ENCODE peak calls at places on chromosome 12, in nine cellular contexts. E is dorsolateral prefrontal cortex; T is GM19239; H is AG09319; D is activated effector memory CD4-positive, alpha-beta T cell treated with Interleukin-2 at 50 U/mL for 16 hours; Q is CD4-positive, alpha-beta T cell; B is heart left ventricle; V is RKO; C is H4. X is an unnamed sample.

GRCh38 chr12:76176935-76177334 is 92.5 kb upstream of the NAP1L1 start:
- DNase-seq in E (no peak), T (no peak), H (peak; percentile 1), D (no peak), Q (no peak), B (no peak), V (no peak), C (no peak), X (no peak)

GRCh38 chr12:61523276-61523992 is 736.8 kb upstream of the USP15 start:
- DNase-seq in E (no peak), T (no peak), H (no peak), D (no peak), Q (no peak), B (no peak), V (no peak), C (no peak), X (no peak)

GRCh38 chr12:49165114-49165513 is 23.8 kb downstream of the TUBA1A start:
- DNase-seq in E (no peak), T (no peak), H (no peak), D (no peak), Q (no peak), B (no peak), V (no peak), C (no peak), X (no peak)

GRCh38 chr12:109673379-109673778 is 40.2 kb upstream of the FAM222A start:
- DNase-seq in E (no peak), T (no peak), H (no peak), D (no peak), Q (no peak), B (no peak), V (no peak), C (no peak), X (no peak)

GRCh38 chr12:68327896-68328295 is 4.3 kb downstream of the MDM1 start:
- DNase-seq in E (no peak), T (no peak), H (no peak), D (no peak), Q (no peak), B (no peak), V (no peak), C (no peak), X (no peak)

GRCh38 chr12:107326237-107326636 is 232.9 kb upstream of the CRY1 start:
- DNase-seq in E (no peak), T (no peak), H (no peak), D (no peak), Q (no peak), B (no peak), V (no peak), C (no peak), X (no peak)

GRCh38 chr12:77645966-77646598 is 184.6 kb upstream of the NAV3 start:
- DNase-seq in E (no peak), T (no peak), H (no peak), D (no peak), Q (no peak), B (no peak), V (no peak), C (no peak), X (no peak)

GRCh38 chr12:6695313-6696045 is 5.1 kb downstream of the PIANP start:
- DNase-seq in E (no peak), T (no peak), H (no peak), D (no peak), Q (no peak), B (no peak), V (no peak), C (no peak), X (no peak)

GRCh38 chr12:3680919-3681594 is 71.9 kb downstream of the CRACR2A start:
- DNase-seq in E (no peak), T (no peak), H (no peak), D (no peak), Q (no peak), B (peak; percentile 68), V (no peak), C (no peak), X (peak; percentile 33)

GRCh38 chr12:75953312-75953906 is 78.2 kb downstream of the PHLDA1 start:
- DNase-seq in E (no peak), T (no peak), H (peak; percentile 95), D (no peak), Q (no peak), B (no peak), V (peak; percentile 96), C (peak; percentile 43), X (peak; percentile 45)

GRCh38 chr12:93451423-93452158 is 9.8 kb upstream of the UBE2N start:
- DNase-seq in E (no peak), T (no peak), H (no peak), D (no peak), Q (no peak), B (no peak), V (no peak), C (no peak), X (no peak)

GRCh38 chr12:53994691-53995310 is 5.2 kb upstream of the HOXC9 start:
- DNase-seq in E (no peak), T (no peak), H (no peak), D (no peak), Q (no peak), B (no peak), V (no peak), C (peak; percentile 38), X (no peak)

GRCh38 chr12:80941916-80942315 is 4.2 kb upstream of the LIN7A start:
- DNase-seq in E (no peak), T (no peak), H (no peak), D (no peak), Q (no peak), B (no peak), V (no peak), C (no peak), X (no peak)

GRCh38 chr12:56256326-56256960 is 1.7 kb downstream of the ANKRD52 start:
- DNase-seq in E (peak; percentile 34), T (no peak), H (no peak), D (no peak), Q (no peak), B (peak; percentile 35), V (peak; percentile 40), C (no peak), X (peak; percentile 78)

GRCh38 chr12:85807681-85808228 is 28.5 kb downstream of the RASSF9 start:
- DNase-seq in E (no peak), T (no peak), H (no peak), D (no peak), Q (no peak), B (no peak), V (no peak), C (no peak), X (no peak)

GRCh38 chr12:46702581-46703344 is 123.0 kb downstream of the SLC38A4 start:
- DNase-seq in E (no peak), T (no peak), H (no peak), D (no peak), Q (no peak), B (no peak), V (no peak), C (no peak), X (peak; percentile 84)

GRCh38 chr12:21666722-21667121 is 9.1 kb upstream of the LDHB start:
- DNase-seq in E (no peak), T (no peak), H (no peak), D (no peak), Q (no peak), B (no peak), V (no peak), C (peak; percentile 44), X (no peak)

GRCh38 chr12:52230364-52231281 is 2.4 kb upstream of the KRT7 start:
- DNase-seq in E (no peak), T (no peak), H (no peak), D (no peak), Q (no peak), B (no peak), V (peak; percentile 36), C (no peak), X (peak; percentile 90)

GRCh38 chr12:101876861-101877815 is at the start of gene DRAM1:
- DNase-seq in E (peak; percentile 64), T (peak; percentile 64), H (peak; percentile 85), D (peak; percentile 58), Q (peak; percentile 52), B (peak; percentile 92), V (peak; percentile 87), C (peak; percentile 81), X (peak; percentile 88)

GRCh38 chr12:26499979-26500640 is 304.7 kb downstream of the SSPN start:
- DNase-seq in E (no peak), T (no peak), H (no peak), D (no peak), Q (no peak), B (no peak), V (no peak), C (no peak), X (peak; percentile 45)

GRCh38 chr12:13962699-13963098 is 18.7 kb downstream of the GRIN2B start:
- DNase-seq in E (no peak), T (no peak), H (no peak), D (no peak), Q (no peak), B (no peak), V (no peak), C (peak; percentile 20), X (no peak)

GRCh38 chr12:112153181-112153899 is 28.0 kb downstream of the TRAFD1 start:
- DNase-seq in E (no peak), T (no peak), H (no peak), D (no peak), Q (no peak), B (no peak), V (no peak), C (no peak), X (no peak)

GRCh38 chr12:27787559-27787958 is 7.5 kb upstream of the MANSC4 start:
- DNase-seq in E (no peak), T (no peak), H (no peak), D (no peak), Q (no peak), B (no peak), V (no peak), C (peak; percentile 10), X (no peak)

GRCh38 chr12:102542816-102543448 is 62.6 kb upstream of the IGF1 start:
- DNase-seq in E (no peak), T (no peak), H (no peak), D (no peak), Q (no peak), B (peak; percentile 73), V (no peak), C (no peak), X (no peak)

GRCh38 chr12:69840727-69841126 is 15.7 kb downstream of the MYRFL start:
- DNase-seq in E (no peak), T (no peak), H (no peak), D (no peak), Q (no peak), B (no peak), V (no peak), C (no peak), X (peak; percentile 38)

GRCh38 chr12:109737111-109737510 is 23.5 kb downstream of the FAM222A start:
- DNase-seq in E (peak; percentile 1), T (no peak), H (no peak), D (no peak), Q (no peak), B (peak; percentile 11), V (no peak), C (no peak), X (no peak)

GRCh38 chr12:48631071-48631470 is 51.0 kb downstream of the KANSL2 start:
- DNase-seq in E (no peak), T (no peak), H (no peak), D (no peak), Q (no peak), B (no peak), V (no peak), C (no peak), X (no peak)

GRCh38 chr12:108611884-108612415 is 14.1 kb upstream of the TMEM119 start:
- DNase-seq in E (no peak), T (no peak), H (no peak), D (no peak), Q (no peak), B (no peak), V (peak; percentile 75), C (peak; percentile 50), X (peak; percentile 78)

GRCh38 chr12:51009038-51009437 is 17.1 kb downstream of the SLC11A2 start:
- DNase-seq in E (peak; percentile 94), T (no peak), H (no peak), D (peak; percentile 19), Q (peak; percentile 48), B (peak; percentile 63), V (no peak), C (no peak), X (no peak)

GRCh38 chr12:116384629-116385485 is 107.4 kb upstream of the MED13L start:
- DNase-seq in E (no peak), T (no peak), H (no peak), D (no peak), Q (no peak), B (peak; percentile 40), V (no peak), C (no peak), X (peak; percentile 82)

GRCh38 chr12:14768823-14769405 is 34.4 kb downstream of the WBP11 start:
- DNase-seq in E (no peak), T (no peak), H (no peak), D (no peak), Q (no peak), B (no peak), V (peak; percentile 32), C (no peak), X (peak; percentile 39)

X was measured in fibroblast of the aortic adventitia.